ENCODE peak calls at places on chromosomes 6 and 20, in five cellular contexts. S is A549, U is ovary, N is SK-N-SH, K is transverse colon. D is an unnamed sample. For H3K4me1, the result is how much of the 10 kb centered on the place peaks cover.

GRCh38 chr6:45714795-45715507 is 300.7 kb downstream of the CLIC5 start:
- DNase-seq in N (peak), S (peak), K (peak), U (peak), D (no peak)

GRCh38 chr20:728022-728944 is 40.0 kb downstream of the SLC52A3 start:
- DNase-seq in K (peak), U (peak), N (peak), S (peak), D (no peak)

GRCh38 chr6:151477726-151478125 is 16.1 kb upstream of the CCDC170 start:
- DNase-seq in S (no peak), K (no peak), U (no peak), N (no peak), D (no peak)

GRCh38 chr6:151699719-151700118 is 107.8 kb upstream of the ESR1 start:
- DNase-seq in K (no peak), S (no peak), U (no peak), N (no peak), D (no peak)

GRCh38 chr6:153727910-153728309 is 311.1 kb upstream of the OPRM1 start:
- DNase-seq in N (no peak), K (no peak), U (no peak), S (no peak), D (no peak)

GRCh38 chr20:18985551-18985950 is 172.0 kb downstream of the SCP2D1 start:
- DNase-seq in N (no peak), S (no peak), K (no peak), U (no peak), D (no peak)

GRCh38 chr6:142680308-142680707 is 264.7 kb downstream of the HIVEP2 start:
- DNase-seq in K (no peak), S (no peak), U (no peak), N (no peak), D (no peak)

GRCh38 chr6:33915134-33915533 is 111.3 kb upstream of the MLN start:
- DNase-seq in K (no peak), N (no peak), U (no peak), S (no peak), D (peak)

GRCh38 chr6:139376054-139376355 is 1.6 kb upstream of the CITED2 start:
- DNase-seq in U (no peak), N (no peak), S (no peak), K (no peak), D (no peak)

GRCh38 chr6:42339991-42340401 is 111.7 kb downstream of the TRERF1 start:
- DNase-seq in N (no peak), S (no peak), K (no peak), U (no peak), D (no peak)

GRCh38 chr6:144289006-144289405 is 3.9 kb downstream of the UTRN start:
- DNase-seq in U (no peak), S (no peak), K (no peak), N (no peak), D (no peak)

GRCh38 chr20:24742436-24742835 is 206.6 kb upstream of the CST7 start:
- DNase-seq in S (no peak), U (no peak), K (no peak), N (no peak), D (no peak)

GRCh38 chr20:38674178-38675133 is 49.8 kb upstream of the SLC32A1 start:
- DNase-seq in S (no peak), K (peak), U (peak), N (peak), D (no peak)

GRCh38 chr6:40419377-40419776 is 167.8 kb downstream of the LRFN2 start:
- DNase-seq in U (no peak), S (no peak), N (no peak), K (no peak), D (no peak)

GRCh38 chr20:20663841-20664240 is 48.6 kb downstream of the RALGAPA2 start:
- DNase-seq in N (no peak), K (no peak), S (no peak), U (no peak), D (no peak)

GRCh38 chr6:3278691-3279090 is 19.9 kb downstream of the PSMG4 start:
- DNase-seq in U (peak), S (no peak), N (no peak), K (peak), D (no peak)

GRCh38 chr6:88208736-88209135 is 42.6 kb upstream of the CNR1 start:
- DNase-seq in N (no peak), K (no peak), S (no peak), U (no peak), D (no peak)

GRCh38 chr6:32852844-32853540 is 512 bp downstream of the TAP1 start:
- DNase-seq in S (peak), K (peak), U (no peak), N (peak), D (no peak)

GRCh38 chr6:45327956-45328522 is at the start of gene RUNX2:
- DNase-seq in S (no peak), N (no peak), U (no peak), K (no peak), D (no peak)

GRCh38 chr6:110449545-110449903 is 26.9 kb downstream of the SLC22A16 start:
- DNase-seq in U (no peak), N (no peak), K (no peak), S (no peak), D (no peak)

GRCh38 chr6:157898169-157898568 is 75.1 kb downstream of the SNX9 start:
- DNase-seq in N (no peak), S (no peak), K (no peak), U (no peak), D (no peak)

GRCh38 chr6:1894954-1895353 is 285.2 kb downstream of the FOXC1 start:
- DNase-seq in S (no peak), U (no peak), K (peak), N (no peak), D (no peak)

GRCh38 chr6:103507052-103507451 is 1352.7 kb downstream of the HACE1 start:
- DNase-seq in S (no peak), K (no peak), N (no peak), U (no peak), D (no peak)

GRCh38 chr20:14948416-14948815 is 611.0 kb upstream of the FLRT3 start:
- DNase-seq in S (no peak), U (no peak), K (no peak), N (no peak), D (no peak)

GRCh38 chr6:151550618-151551017 is 56.8 kb downstream of the CCDC170 start:
- DNase-seq in U (no peak), S (no peak), K (no peak), N (no peak), D (no peak)

GRCh38 chr6:17439243-17439993 is 46.0 kb downstream of the CAP2 start:
- DNase-seq in U (no peak), N (no peak), S (no peak), K (no peak), D (no peak)

GRCh38 chr6:43477235-43478007 is at the start of gene TJAP1:
- DNase-seq in U (peak), N (peak), S (peak), K (peak), D (peak)

GRCh38 chr6:117168296-117169059 is 96.9 kb upstream of the VGLL2 start:
- DNase-seq in U (no peak), N (no peak), S (no peak), K (no peak), D (no peak)
- H3K4me1 ChIP-seq in U (under half), N (under half), S (under half), K (under half), D (under half)

GRCh38 chr20:10603971-10604864 is 69.6 kb downstream of the JAG1 start:
- DNase-seq in N (no peak), S (peak), K (peak), U (peak), D (peak)
- TF ChIP-seq EP300 in N (no peak), S (no peak), K (no peak), U (no peak), D (peak)

DNA sequence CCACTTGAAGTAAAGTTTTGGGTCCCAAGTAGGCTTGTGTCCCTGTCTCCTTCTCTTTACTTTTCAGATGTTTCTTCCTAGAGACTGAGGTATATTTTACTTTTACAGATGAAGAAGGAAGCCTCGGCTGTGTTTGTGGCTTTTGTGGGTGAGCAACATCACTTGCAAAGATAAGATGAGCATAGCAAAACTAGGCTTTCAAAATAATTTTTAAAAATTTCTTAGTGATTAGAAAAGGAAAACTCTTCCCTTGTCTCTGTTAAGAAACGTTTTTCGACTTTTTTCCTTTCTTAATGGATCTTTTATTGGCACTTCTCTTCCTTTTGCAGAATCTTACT is 7.6 kb downstream of the PTPN1 start:
- DNase-seq in N (no peak), S (no peak), U (no peak), K (no peak), D (no peak)
- H3K4me1 ChIP-seq in N (half or more), S (under half), U (under half), K (half or more), D (under half)

GRCh38 chr6:163630991-163631390 is 216.5 kb downstream of the QKI start:
- DNase-seq in S (no peak), U (no peak), N (peak), K (no peak), D (no peak)
- TF ChIP-seq EP300 in S (no peak), U (no peak), N (no peak), K (no peak), D (no peak)

D was measured in tibial nerve.